ENCODE peak calls at places on chromosomes 3 and 15, in six cellular contexts. K, C, S, Z, N and W are unnamed samples.

GRCh38 chr3:197465996-197466549 is 89.7 kb downstream of the BDH1 start:
- DNase-seq in K (no peak), C (peak; percentile 59), S (no peak), Z (no peak), N (no peak), W (peak; percentile 21)

GRCh38 chr15:28890711-28891495 is 5.1 kb downstream of the APBA2 start:
- DNase-seq in K (no peak), C (no peak), S (no peak), Z (no peak), N (no peak), W (no peak)

GRCh38 chr3:184354121-184354728 is 7.2 kb downstream of the CLCN2 start:
- DNase-seq in K (peak; percentile 66), C (no peak), S (peak; percentile 82), Z (no peak), N (peak; percentile 81), W (peak; percentile 42)

GRCh38 chr3:64385256-64385655 is 160.0 kb upstream of the PRICKLE2 start:
- DNase-seq in K (peak; percentile 27), C (no peak), S (no peak), Z (no peak), N (no peak), W (no peak)

GRCh38 chr3:189041482-189042090 is 130.2 kb upstream of the TPRG1 start:
- DNase-seq in K (peak; percentile 12), C (peak; percentile 69), S (peak; percentile 61), Z (no peak), N (no peak), W (peak; percentile 41)

GRCh38 chr3:134337511-134338200 is 36.6 kb downstream of the AMOTL2 start:
- DNase-seq in K (no peak), C (no peak), S (no peak), Z (peak; percentile 34), N (no peak), W (no peak)

GRCh38 chr15:47727676-47728075 is 10.4 kb downstream of the SEMA6D start:
- DNase-seq in K (no peak), C (no peak), S (no peak), Z (no peak), N (no peak), W (no peak)

GRCh38 chr3:50260027-50260941 is 8.7 kb upstream of the SEMA3B start:
- DNase-seq in K (peak; percentile 94), C (peak; percentile 71), S (peak; percentile 94), Z (peak; percentile 96), N (peak; percentile 97), W (peak; percentile 95)

GRCh38 chr3:12708584-12709192 is 44.8 kb upstream of the RAF1 start:
- DNase-seq in K (no peak), C (peak; percentile 76), S (no peak), Z (peak; percentile 73), N (no peak), W (no peak)

GRCh38 chr3:141413387-141414140 is 45.3 kb downstream of the ZBTB38 start:
- DNase-seq in K (no peak), C (no peak), S (no peak), Z (no peak), N (no peak), W (no peak)

GRCh38 chr15:50354838-50355611 is at the start of gene GABPB1:
- DNase-seq in K (peak; percentile 77), C (peak; percentile 77), S (peak; percentile 86), Z (peak; percentile 94), N (peak; percentile 89), W (peak; percentile 91)
- TF ChIP-seq CTCF in K (no peak), C (no peak), S (no peak), Z (no peak), N (no peak), W (no peak)

GRCh38 chr15:41578736-41579383 is 19.8 kb downstream of the TYRO3 start:
- DNase-seq in K (no peak), C (no peak), S (no peak), Z (no peak), N (peak; percentile 58), W (no peak)

GRCh38 chr15:41583795-41584194 is 24.8 kb downstream of the TYRO3 start:
- DNase-seq in K (no peak), C (no peak), S (no peak), Z (no peak), N (no peak), W (peak; percentile 88)

GRCh38 chr15:41584636-41585139 is 25.7 kb downstream of the TYRO3 start:
- DNase-seq in K (no peak), C (no peak), S (no peak), Z (no peak), N (no peak), W (no peak)

GRCh38 chr15:41577863-41578735 is 19.1 kb downstream of the TYRO3 start:
- DNase-seq in K (no peak), C (no peak), S (no peak), Z (no peak), N (peak; percentile 78), W (no peak)

GRCh38 chr15:41581110-41581509 is 22.1 kb downstream of the TYRO3 start:
- DNase-seq in K (no peak), C (peak; percentile 47), S (no peak), Z (no peak), N (no peak), W (peak; percentile 85)
- TF ChIP-seq CTCF in K (no peak), C (peak; percentile 69), S (no peak), Z (no peak), N (no peak), W (peak; percentile 63)

GRCh38 chr3:169772951-169773816 is at the start of gene MYNN:
- DNase-seq in K (peak; percentile 79), C (peak; percentile 84), S (peak; percentile 96), Z (peak; percentile 96), N (peak; percentile 95), W (peak; percentile 92)
- TF ChIP-seq CTCF in K (no peak), C (peak; percentile 39), S (no peak), Z (no peak), N (no peak), W (no peak)

DNA sequence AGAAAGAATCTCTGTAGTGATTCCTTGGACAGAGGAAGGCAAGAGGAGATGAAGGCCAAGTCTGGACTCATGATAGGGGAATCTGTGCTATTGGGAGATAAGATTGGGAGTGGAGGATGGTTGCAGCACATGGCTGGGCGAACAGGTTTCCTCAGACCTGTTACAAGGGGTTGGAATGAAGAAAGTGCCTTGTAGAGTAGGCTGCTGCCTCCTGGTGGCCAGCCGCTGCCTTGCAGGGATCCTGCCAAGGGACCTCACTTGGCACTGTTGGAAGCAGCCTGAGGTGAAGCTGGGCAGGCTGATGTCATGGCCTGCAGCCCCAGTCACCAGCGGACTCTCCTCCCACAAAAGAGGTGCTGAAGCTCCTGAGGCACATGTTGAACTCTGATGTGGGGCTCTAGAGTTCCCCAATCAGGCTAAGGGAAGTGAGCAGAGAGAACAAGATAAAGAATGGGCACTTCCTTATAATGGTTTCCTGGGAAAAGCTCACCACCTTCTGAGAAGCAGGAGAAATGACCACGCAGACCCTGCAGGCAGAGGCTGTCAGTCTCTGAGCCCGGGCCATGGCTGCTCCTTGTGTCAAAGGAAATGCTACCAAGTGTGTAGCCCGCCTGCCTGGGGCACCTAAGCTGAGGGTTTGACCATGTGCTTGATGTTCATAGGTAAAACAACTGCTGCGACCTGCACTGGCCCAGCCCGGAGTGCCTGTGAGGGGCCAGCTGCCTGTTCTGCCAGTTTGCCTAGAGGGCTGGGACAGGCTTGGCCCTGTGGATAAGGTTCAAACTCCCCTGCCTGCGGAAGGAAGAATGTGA is 1.6 kb upstream of the TEX264 start:
- DNase-seq in K (peak; percentile 86), C (peak; percentile 86), S (peak; percentile 98), Z (peak; percentile 88), N (peak; percentile 96), W (peak; percentile 88)
- TF ChIP-seq CTCF in K (peak; percentile 97), C (peak; percentile 99), S (peak; percentile 95), Z (peak; percentile 97), N (peak; percentile 91), W (peak; percentile 86)

GRCh38 chr15:71198846-71199245 is 83.6 kb downstream of the THSD4 start:
- DNase-seq in K (no peak), C (no peak), S (no peak), Z (no peak), N (no peak), W (no peak)
- TF ChIP-seq CTCF in K (no peak), C (no peak), S (no peak), Z (no peak), N (no peak), W (no peak)

DNA sequence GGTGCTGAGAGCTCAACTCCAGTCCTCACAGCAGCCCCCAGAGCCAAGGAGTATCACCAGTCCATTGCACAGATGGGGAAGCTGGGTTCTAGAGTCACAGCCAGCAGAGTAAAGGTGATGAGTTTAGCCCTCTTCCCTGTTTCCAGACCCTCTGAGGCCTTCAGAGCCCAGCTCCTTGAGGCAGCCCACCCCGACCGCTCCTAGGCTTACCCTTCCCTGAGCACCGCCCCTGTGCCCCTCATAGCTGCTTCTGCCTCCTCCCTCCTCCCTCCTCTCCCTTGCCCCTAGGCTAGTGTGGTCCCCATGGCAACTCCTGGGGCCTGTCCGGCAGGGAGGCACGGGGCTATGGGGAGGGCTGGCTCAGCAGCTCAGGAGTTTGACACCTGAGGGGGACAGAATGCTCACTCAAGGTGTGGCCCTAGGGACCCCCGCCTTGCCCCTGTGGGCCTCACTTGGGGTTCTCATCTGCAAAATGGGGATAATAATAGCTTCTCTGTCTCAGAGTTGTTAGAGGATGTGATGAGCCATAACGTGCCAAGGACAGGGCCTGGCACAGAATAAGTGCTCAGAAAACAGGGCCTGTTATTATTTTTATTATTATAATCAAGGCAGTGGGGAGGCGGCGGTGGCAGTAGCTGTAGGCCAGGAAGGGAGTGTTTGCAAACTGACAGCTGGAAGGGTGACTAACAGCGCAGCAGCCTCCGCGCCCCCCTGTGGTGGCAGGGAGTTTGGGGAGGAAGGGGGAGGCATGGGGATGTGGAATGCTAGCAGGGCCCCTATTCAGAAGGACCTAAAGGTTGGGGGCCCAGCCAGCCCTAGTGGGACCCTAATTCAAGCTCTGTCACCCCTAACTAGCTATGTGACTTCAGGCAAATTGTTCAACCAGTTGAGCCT is 11.5 kb downstream of the CSK start:
- DNase-seq in K (peak; percentile 39), C (peak; percentile 15), S (no peak), Z (no peak), N (no peak), W (no peak)
- TF ChIP-seq CTCF in K (peak; percentile 21), C (peak; percentile 38), S (no peak), Z (no peak), N (no peak), W (no peak)

GRCh38 chr15:33124275-33124674 is 70.2 kb downstream of the FMN1 start:
- DNase-seq in K (no peak), C (no peak), S (no peak), Z (no peak), N (no peak), W (no peak)
- TF ChIP-seq CTCF in K (no peak), C (no peak), S (no peak), Z (no peak), N (no peak), W (no peak)

GRCh38 chr3:44077267-44077666 is 164.4 kb upstream of the TOPAZ1 start:
- DNase-seq in K (no peak), C (no peak), S (peak; percentile 6), Z (no peak), N (no peak), W (peak; percentile 9)
- TF ChIP-seq CTCF in K (peak; percentile 31), C (peak; percentile 7), S (no peak), Z (no peak), N (no peak), W (no peak)

DNA sequence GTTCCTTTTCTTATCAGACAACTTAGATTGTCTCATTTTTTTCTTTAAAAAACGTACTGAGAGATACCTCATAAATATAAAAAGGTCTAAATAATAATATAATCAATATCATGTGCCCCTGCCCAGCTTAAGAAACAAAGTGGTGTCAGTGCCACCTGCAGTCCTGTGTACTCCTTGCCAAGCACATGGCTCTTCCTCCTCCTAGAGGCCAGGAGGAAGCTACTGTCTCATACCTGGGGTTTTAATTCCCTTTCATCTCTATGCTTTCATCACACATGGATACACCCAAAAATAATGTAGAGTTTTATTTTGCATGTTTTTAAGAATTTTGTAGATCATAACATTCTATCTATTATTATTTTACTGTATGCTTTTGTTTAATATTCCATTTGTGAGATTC is 98.6 kb upstream of the C15orf61 start:
- DNase-seq in K (no peak), C (no peak), S (no peak), Z (no peak), N (no peak), W (no peak)
- TF ChIP-seq CTCF in K (no peak), C (no peak), S (no peak), Z (no peak), N (no peak), W (no peak)